ENCODE peak calls at places on chromosome X, in ten cellular contexts. S, I, F, A, P, W, R, C, L and M are unnamed samples.
A peak's percentile ranks its signal among the peaks of the same experiment; 100 is the strongest.

GRCh38 chrX:72003811-72004750 is 93.4 kb downstream of the NHSL2 start:
- DNase-seq in S (no peak), I (peak; percentile 41), F (no peak), A (peak; percentile 44), P (no peak), W (no peak), R (peak; percentile 11), C (peak; percentile 42), L (no peak), M (no peak)

GRCh38 chrX:55738969-55739368 is 21.4 kb downstream of the RRAGB start:
- DNase-seq in S (no peak), I (no peak), F (no peak), A (no peak), P (no peak), W (no peak), R (no peak), C (no peak), L (no peak), M (no peak)

GRCh38 chrX:150984164-150984824 is 1.2 kb downstream of the HMGB3 start:
- DNase-seq in S (no peak), I (no peak), F (peak; percentile 36), A (peak; percentile 8), P (no peak), W (no peak), R (no peak), C (no peak), L (no peak), M (no peak)

GRCh38 chrX:153733651-153734240 is 9.1 kb downstream of the ABCD1 start:
- DNase-seq in S (no peak), I (no peak), F (no peak), A (no peak), P (no peak), W (no peak), R (no peak), C (no peak), L (no peak), M (no peak)

GRCh38 chrX:149476513-149476912 is 28.6 kb downstream of the IDS start:
- DNase-seq in S (no peak), I (no peak), F (peak; percentile 4), A (no peak), P (no peak), W (no peak), R (no peak), C (no peak), L (no peak), M (no peak)

GRCh38 chrX:37746951-37747350 is 32.9 kb upstream of the CYBB start:
- DNase-seq in S (no peak), I (no peak), F (no peak), A (no peak), P (no peak), W (no peak), R (no peak), C (no peak), L (no peak), M (no peak)

GRCh38 chrX:40108084-40108958 is 10.6 kb upstream of the BCOR start:
- DNase-seq in S (no peak), I (peak; percentile 31), F (no peak), A (peak; percentile 71), P (peak; percentile 61), W (no peak), R (peak; percentile 27), C (peak; percentile 47), L (peak; percentile 65), M (no peak)

GRCh38 chrX:118655561-118656246 is 71.7 kb upstream of the IL13RA1 start:
- DNase-seq in S (no peak), I (peak; percentile 70), F (no peak), A (peak; percentile 22), P (peak; percentile 39), W (no peak), R (no peak), C (peak; percentile 55), L (no peak), M (peak; percentile 65)

GRCh38 chrX:11575332-11575731 is 90.4 kb downstream of the ARHGAP6 start:
- DNase-seq in S (no peak), I (no peak), F (no peak), A (no peak), P (no peak), W (no peak), R (no peak), C (no peak), L (no peak), M (no peak)

GRCh38 chrX:103674531-103675454 is 11.7 kb downstream of the MORF4L2 start:
- DNase-seq in S (no peak), I (no peak), F (no peak), A (no peak), P (no peak), W (no peak), R (no peak), C (no peak), L (no peak), M (peak; percentile 3)

GRCh38 chrX:154373340-154374306 is 811 bp downstream of the FLNA start:
- DNase-seq in S (no peak), I (peak; percentile 32), F (peak; percentile 49), A (peak; percentile 90), P (peak; percentile 85), W (peak; percentile 37), R (peak; percentile 36), C (peak; percentile 49), L (peak; percentile 79), M (peak; percentile 83)

GRCh38 chrX:109270580-109271484 is 211.1 kb downstream of the GUCY2F start:
- DNase-seq in S (no peak), I (peak; percentile 10), F (peak; percentile 49), A (peak; percentile 83), P (no peak), W (peak; percentile 7), R (no peak), C (peak; percentile 64), L (no peak), M (no peak)

GRCh38 chrX:2242980-2243379 is 257.8 kb downstream of the DHRSX start:
- DNase-seq in S (no peak), I (no peak), F (no peak), A (no peak), P (no peak), W (no peak), R (no peak), C (no peak), L (no peak), M (no peak)

GRCh38 chrX:133364201-133364600 is 51.1 kb downstream of the GPC4 start:
- DNase-seq in S (no peak), I (peak; percentile 1), F (no peak), A (no peak), P (no peak), W (no peak), R (no peak), C (no peak), L (no peak), M (peak; percentile 1)